ENCODE peak calls at places on chromosomes 11 and 22, in ten cellular contexts. C, O, M, U, L, J, F, H, Q and Y are unnamed samples.
A peak's percentile ranks its signal among the peaks of the same experiment; 100 is the strongest.

GRCh38 chr11:33722579-33723234 is 13.5 kb downstream of the CD59 start:
- DNase-seq in C (no peak), O (no peak), M (peak; percentile 76), U (no peak), L (peak; percentile 89), J (peak; percentile 43), F (no peak), H (no peak), Q (no peak), Y (peak; percentile 61)

GRCh38 chr11:2159536-2160413 is 1.2 kb downstream of the INS start:
- DNase-seq in C (no peak), O (no peak), M (no peak), U (no peak), L (no peak), J (no peak), F (no peak), H (no peak), Q (no peak), Y (no peak)

GRCh38 chr11:28673687-28674431 is 565.7 kb downstream of the METTL15 start:
- DNase-seq in C (no peak), O (no peak), M (no peak), U (no peak), L (peak; percentile 78), J (peak; percentile 65), F (no peak), H (no peak), Q (no peak), Y (peak; percentile 16)

GRCh38 chr11:81494431-81494830 is 1239.2 kb downstream of the FAM181B start:
- DNase-seq in C (no peak), O (no peak), M (no peak), U (no peak), L (no peak), J (no peak), F (no peak), H (no peak), Q (no peak), Y (no peak)

GRCh38 chr22:25083414-25084166 is 116.1 kb upstream of the CRYBB3 start:
- DNase-seq in C (no peak), O (no peak), M (no peak), U (no peak), L (no peak), J (no peak), F (no peak), H (no peak), Q (no peak), Y (no peak)

GRCh38 chr11:28984216-28984615 is 876.0 kb downstream of the METTL15 start:
- DNase-seq in C (no peak), O (no peak), M (no peak), U (no peak), L (no peak), J (no peak), F (no peak), H (no peak), Q (no peak), Y (no peak)

GRCh38 chr22:18954333-18954732 is 18.2 kb upstream of the PRODH start:
- DNase-seq in C (peak; percentile 56), O (peak; percentile 44), M (peak; percentile 64), U (peak; percentile 84), L (peak; percentile 27), J (peak; percentile 83), F (peak; percentile 49), H (peak; percentile 30), Q (peak; percentile 64), Y (peak; percentile 79)

GRCh38 chr11:10931761-10932700 is 74.2 kb upstream of the ZBED5 start:
- DNase-seq in C (no peak), O (no peak), M (no peak), U (peak; percentile 71), L (no peak), J (no peak), F (peak; percentile 1), H (no peak), Q (no peak), Y (no peak)

GRCh38 chr11:114233755-114234154 is 62.4 kb upstream of the NNMT start:
- DNase-seq in C (no peak), O (no peak), M (no peak), U (no peak), L (peak; percentile 26), J (peak; percentile 62), F (no peak), H (no peak), Q (peak; percentile 65), Y (peak; percentile 23)

GRCh38 chr11:44988981-44989635 is 38.4 kb upstream of the TP53I11 start:
- DNase-seq in C (no peak), O (no peak), M (no peak), U (no peak), L (no peak), J (no peak), F (no peak), H (no peak), Q (no peak), Y (no peak)

GRCh38 chr11:44910591-44910990 is 40.1 kb downstream of the TP53I11 start:
- DNase-seq in C (no peak), O (no peak), M (no peak), U (no peak), L (no peak), J (no peak), F (no peak), H (no peak), Q (no peak), Y (no peak)

GRCh38 chr11:64285885-64286800 is 495 bp downstream of the GPR137 start:
- DNase-seq in C (no peak), O (no peak), M (peak; percentile 63), U (no peak), L (no peak), J (no peak), F (peak; percentile 28), H (no peak), Q (no peak), Y (no peak)